ENCODE peak calls at places on chromosome 4, in six cellular contexts. One of them, this sample, is unnamed.
A peak's percentile ranks its signal among the peaks of the same experiment; 100 is the strongest.

GRCh38 chr4:19177616-19178015 is 1074.1 kb upstream of the SLIT2 start:
- DNase-seq in IMR-90: peak; percentile 7
- DNase-seq in upper lobe of left lung: no peak
- DNase-seq in A549: no peak
- DNase-seq in tibial nerve: no peak
- DNase-seq in transverse colon: no peak
- DNase-seq in this sample: no peak

GRCh38 chr4:156725257-156725656 is 246.3 kb downstream of the PDGFC start:
- DNase-seq in IMR-90: no peak
- DNase-seq in upper lobe of left lung: peak; percentile 32
- DNase-seq in A549: no peak
- DNase-seq in tibial nerve: no peak
- DNase-seq in transverse colon: no peak
- DNase-seq in this sample: no peak

GRCh38 chr4:180664766-180665368 is 1578.3 kb upstream of the TENM3 start:
- DNase-seq in IMR-90: peak; percentile 90
- DNase-seq in upper lobe of left lung: no peak
- DNase-seq in A549: peak; percentile 81
- DNase-seq in tibial nerve: peak; percentile 94
- DNase-seq in transverse colon: peak; percentile 56
- DNase-seq in this sample: peak; percentile 0

GRCh38 chr4:129358571-129358970 is 262.6 kb downstream of the C4orf33 start:
- DNase-seq in IMR-90: peak; percentile 40
- DNase-seq in upper lobe of left lung: no peak
- DNase-seq in A549: no peak
- DNase-seq in tibial nerve: no peak
- DNase-seq in transverse colon: no peak
- DNase-seq in this sample: no peak

GRCh38 chr4:124212835-124213640 is 499.5 kb downstream of the ANKRD50 start:
- DNase-seq in IMR-90: peak; percentile 34
- DNase-seq in upper lobe of left lung: no peak
- DNase-seq in A549: no peak
- DNase-seq in tibial nerve: peak; percentile 32
- DNase-seq in transverse colon: no peak
- DNase-seq in this sample: no peak

GRCh38 chr4:39346856-39347519 is 19.2 kb downstream of the RFC1 start:
- DNase-seq in IMR-90: no peak
- DNase-seq in upper lobe of left lung: no peak
- DNase-seq in A549: no peak
- DNase-seq in tibial nerve: no peak
- DNase-seq in transverse colon: no peak
- DNase-seq in this sample: no peak

GRCh38 chr4:124970011-124970410 is 257.5 kb upstream of the ANKRD50 start:
- DNase-seq in IMR-90: peak; percentile 78
- DNase-seq in upper lobe of left lung: no peak
- DNase-seq in A549: no peak
- DNase-seq in tibial nerve: no peak
- DNase-seq in transverse colon: no peak
- DNase-seq in this sample: no peak

GRCh38 chr4:81378398-81378797 is 93.3 kb downstream of the RASGEF1B start:
- DNase-seq in IMR-90: no peak
- DNase-seq in upper lobe of left lung: no peak
- DNase-seq in A549: no peak
- DNase-seq in tibial nerve: no peak
- DNase-seq in transverse colon: no peak
- DNase-seq in this sample: no peak

GRCh38 chr4:64340243-64341110 is 68.8 kb downstream of the TECRL start:
- DNase-seq in IMR-90: no peak
- DNase-seq in upper lobe of left lung: no peak
- DNase-seq in A549: no peak
- DNase-seq in tibial nerve: no peak
- DNase-seq in transverse colon: no peak
- DNase-seq in this sample: no peak

GRCh38 chr4:184833046-184833838 is 7.5 kb upstream of the ACSL1 start:
- DNase-seq in IMR-90: no peak
- DNase-seq in upper lobe of left lung: no peak
- DNase-seq in A549: no peak
- DNase-seq in tibial nerve: no peak
- DNase-seq in transverse colon: no peak
- DNase-seq in this sample: no peak

GRCh38 chr4:7863911-7864681 is 75.6 kb downstream of the AFAP1 start:
- DNase-seq in IMR-90: peak; percentile 42
- DNase-seq in upper lobe of left lung: no peak
- DNase-seq in A549: peak; percentile 44
- DNase-seq in tibial nerve: no peak
- DNase-seq in transverse colon: no peak
- DNase-seq in this sample: no peak

GRCh38 chr4:1193206-1194027 is 21.0 kb upstream of the SPON2 start:
- DNase-seq in IMR-90: no peak
- DNase-seq in upper lobe of left lung: peak; percentile 45
- DNase-seq in A549: no peak
- DNase-seq in tibial nerve: no peak
- DNase-seq in transverse colon: no peak
- DNase-seq in this sample: no peak

GRCh38 chr4:169009281-169010124 is 552 bp downstream of the CBR4 start:
- DNase-seq in IMR-90: peak; percentile 53
- DNase-seq in upper lobe of left lung: peak; percentile 87
- DNase-seq in A549: peak; percentile 66
- DNase-seq in tibial nerve: peak; percentile 56
- DNase-seq in transverse colon: peak; percentile 70
- DNase-seq in this sample: no peak

GRCh38 chr4:37693450-37694190 is 7.4 kb upstream of the RELL1 start:
- DNase-seq in IMR-90: peak; percentile 97
- DNase-seq in upper lobe of left lung: no peak
- DNase-seq in A549: peak; percentile 37
- DNase-seq in tibial nerve: no peak
- DNase-seq in transverse colon: no peak
- DNase-seq in this sample: peak; percentile 35

GRCh38 chr4:89708903-89709361 is 128.0 kb downstream of the SNCA start:
- DNase-seq in IMR-90: peak; percentile 54
- DNase-seq in upper lobe of left lung: no peak
- DNase-seq in A549: no peak
- DNase-seq in tibial nerve: no peak
- DNase-seq in transverse colon: no peak
- DNase-seq in this sample: no peak

GRCh38 chr4:125105561-125105960 is 209.2 kb upstream of the FAT4 start:
- DNase-seq in IMR-90: peak; percentile 32
- DNase-seq in upper lobe of left lung: no peak
- DNase-seq in A549: no peak
- DNase-seq in tibial nerve: no peak
- DNase-seq in transverse colon: no peak
- DNase-seq in this sample: no peak

GRCh38 chr4:24121395-24122175 is 231.7 kb upstream of the PPARGC1A start:
- DNase-seq in IMR-90: peak; percentile 56
- DNase-seq in upper lobe of left lung: no peak
- DNase-seq in A549: no peak
- DNase-seq in tibial nerve: no peak
- DNase-seq in transverse colon: no peak
- DNase-seq in this sample: no peak

GRCh38 chr4:129988957-129989356 is 893.0 kb downstream of the C4orf33 start:
- DNase-seq in IMR-90: no peak
- DNase-seq in upper lobe of left lung: no peak
- DNase-seq in A549: no peak
- DNase-seq in tibial nerve: no peak
- DNase-seq in transverse colon: no peak
- DNase-seq in this sample: no peak

GRCh38 chr4:76373919-76374552 is 46.9 kb downstream of the CCDC158 start:
- DNase-seq in IMR-90: no peak
- DNase-seq in upper lobe of left lung: no peak
- DNase-seq in A549: peak; percentile 3
- DNase-seq in tibial nerve: no peak
- DNase-seq in transverse colon: no peak
- DNase-seq in this sample: no peak

GRCh38 chr4:11408569-11408968 is 20.1 kb downstream of the HS3ST1 start:
- DNase-seq in IMR-90: no peak
- DNase-seq in upper lobe of left lung: peak; percentile 2
- DNase-seq in A549: no peak
- DNase-seq in tibial nerve: no peak
- DNase-seq in transverse colon: no peak
- DNase-seq in this sample: no peak

GRCh38 chr4:2503809-2504208 is 32.6 kb upstream of the FAM193A start:
- DNase-seq in IMR-90: no peak
- DNase-seq in upper lobe of left lung: no peak
- DNase-seq in A549: no peak
- DNase-seq in tibial nerve: no peak
- DNase-seq in transverse colon: no peak
- DNase-seq in this sample: no peak

GRCh38 chr4:2510351-2511259 is 25.8 kb upstream of the FAM193A start:
- DNase-seq in IMR-90: no peak
- DNase-seq in upper lobe of left lung: no peak
- DNase-seq in A549: no peak
- DNase-seq in tibial nerve: no peak
- DNase-seq in transverse colon: no peak
- DNase-seq in this sample: no peak

GRCh38 chr4:2507855-2508254 is 28.6 kb upstream of the FAM193A start:
- DNase-seq in IMR-90: no peak
- DNase-seq in upper lobe of left lung: no peak
- DNase-seq in A549: no peak
- DNase-seq in tibial nerve: no peak
- DNase-seq in transverse colon: no peak
- DNase-seq in this sample: no peak

GRCh38 chr4:2511645-2512131 is 24.8 kb upstream of the FAM193A start:
- DNase-seq in IMR-90: no peak
- DNase-seq in upper lobe of left lung: no peak
- DNase-seq in A549: no peak
- DNase-seq in tibial nerve: no peak
- DNase-seq in transverse colon: no peak
- DNase-seq in this sample: no peak

DNA sequence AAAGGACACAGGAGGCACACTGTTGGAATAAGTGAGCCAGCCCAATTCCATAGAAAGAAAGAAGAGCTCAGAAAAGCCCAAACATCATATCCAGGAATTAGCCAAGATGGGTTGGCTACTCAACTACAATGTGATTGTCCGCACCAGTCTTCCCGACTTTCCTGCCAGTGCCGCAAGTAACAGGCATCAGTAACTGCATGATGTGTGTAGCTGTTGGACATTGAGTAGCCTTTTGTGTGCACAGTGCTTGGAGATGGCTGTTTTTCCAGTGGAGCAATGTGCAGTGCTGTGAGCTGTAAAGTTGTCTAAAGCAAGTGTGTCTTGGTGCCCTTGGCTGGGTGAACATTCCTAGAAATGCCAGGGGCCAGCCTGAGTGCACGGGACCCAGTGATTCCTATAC is 29.2 kb upstream of the FAM193A start:
- DNase-seq in IMR-90: no peak
- DNase-seq in upper lobe of left lung: no peak
- DNase-seq in A549: no peak
- DNase-seq in tibial nerve: no peak
- DNase-seq in transverse colon: no peak
- DNase-seq in this sample: no peak
- TF ChIP-seq POLR2A in IMR-90: no peak
- TF ChIP-seq POLR2A in upper lobe of left lung: no peak
- TF ChIP-seq POLR2A in A549: no peak
- TF ChIP-seq POLR2A in tibial nerve: no peak
- TF ChIP-seq POLR2A in transverse colon: no peak
- TF ChIP-seq POLR2A in this sample: no peak

DNA sequence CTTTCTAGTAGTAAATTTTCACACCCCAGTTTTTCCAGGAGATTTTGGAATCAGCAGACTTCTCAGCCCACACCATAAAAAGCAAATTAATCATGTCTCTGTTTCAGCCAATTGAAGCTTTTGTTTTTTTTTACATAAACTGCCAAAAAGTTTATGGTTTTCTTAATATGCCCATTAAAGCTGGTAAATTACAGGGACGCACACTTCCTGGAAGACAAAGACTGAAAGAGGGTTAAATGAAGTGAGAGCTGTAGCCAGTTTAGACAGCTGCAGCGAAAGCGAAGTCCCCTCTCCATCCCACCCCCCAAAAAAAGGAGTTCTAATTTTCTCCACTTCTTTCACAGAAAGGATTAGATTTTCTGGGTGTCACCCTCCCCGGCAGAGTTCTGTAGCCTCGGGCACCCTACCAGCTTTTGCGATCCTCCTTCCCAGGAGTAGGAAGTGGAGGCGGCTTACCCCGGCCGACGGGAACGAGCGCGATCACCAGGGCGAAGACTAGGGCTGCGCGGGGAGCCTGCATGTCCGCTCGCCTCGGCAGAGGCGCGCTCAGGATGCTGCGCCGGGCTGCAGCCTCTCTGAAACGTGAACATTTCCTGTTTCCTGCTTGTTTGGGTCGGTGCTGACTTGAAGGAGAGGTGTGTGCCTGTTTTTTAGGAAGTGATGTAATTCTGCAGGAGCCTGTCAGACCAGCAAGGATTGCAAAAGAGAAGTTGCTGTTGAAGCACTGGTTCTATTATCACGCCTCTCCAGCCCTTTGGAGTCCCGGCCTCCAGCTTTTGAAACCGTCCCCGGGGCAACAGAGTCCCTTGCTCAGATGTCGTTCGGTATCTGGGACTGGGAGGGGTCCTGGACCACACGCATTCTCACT is at the start of gene TMEM154:
- DNase-seq in IMR-90: peak; percentile 53
- DNase-seq in upper lobe of left lung: peak; percentile 90
- DNase-seq in A549: peak; percentile 1
- DNase-seq in tibial nerve: peak; percentile 33
- DNase-seq in transverse colon: peak; percentile 74
- DNase-seq in this sample: peak; percentile 46
- TF ChIP-seq POLR2A in IMR-90: no peak
- TF ChIP-seq POLR2A in upper lobe of left lung: peak; percentile 48
- TF ChIP-seq POLR2A in A549: no peak
- TF ChIP-seq POLR2A in tibial nerve: no peak
- TF ChIP-seq POLR2A in transverse colon: peak; percentile 74
- TF ChIP-seq POLR2A in this sample: peak; percentile 85

GRCh38 chr4:84966382-84967291 is at the start of gene WDFY3:
- DNase-seq in IMR-90: peak; percentile 89
- DNase-seq in upper lobe of left lung: peak; percentile 91
- DNase-seq in A549: peak; percentile 83
- DNase-seq in tibial nerve: peak; percentile 79
- DNase-seq in transverse colon: peak; percentile 81
- DNase-seq in this sample: peak; percentile 68
- TF ChIP-seq POLR2A in IMR-90: peak; percentile 53
- TF ChIP-seq POLR2A in upper lobe of left lung: peak; percentile 39
- TF ChIP-seq POLR2A in A549: peak; percentile 71
- TF ChIP-seq POLR2A in tibial nerve: peak; percentile 72
- TF ChIP-seq POLR2A in transverse colon: peak; percentile 69
- TF ChIP-seq POLR2A in this sample: peak; percentile 76

DNA sequence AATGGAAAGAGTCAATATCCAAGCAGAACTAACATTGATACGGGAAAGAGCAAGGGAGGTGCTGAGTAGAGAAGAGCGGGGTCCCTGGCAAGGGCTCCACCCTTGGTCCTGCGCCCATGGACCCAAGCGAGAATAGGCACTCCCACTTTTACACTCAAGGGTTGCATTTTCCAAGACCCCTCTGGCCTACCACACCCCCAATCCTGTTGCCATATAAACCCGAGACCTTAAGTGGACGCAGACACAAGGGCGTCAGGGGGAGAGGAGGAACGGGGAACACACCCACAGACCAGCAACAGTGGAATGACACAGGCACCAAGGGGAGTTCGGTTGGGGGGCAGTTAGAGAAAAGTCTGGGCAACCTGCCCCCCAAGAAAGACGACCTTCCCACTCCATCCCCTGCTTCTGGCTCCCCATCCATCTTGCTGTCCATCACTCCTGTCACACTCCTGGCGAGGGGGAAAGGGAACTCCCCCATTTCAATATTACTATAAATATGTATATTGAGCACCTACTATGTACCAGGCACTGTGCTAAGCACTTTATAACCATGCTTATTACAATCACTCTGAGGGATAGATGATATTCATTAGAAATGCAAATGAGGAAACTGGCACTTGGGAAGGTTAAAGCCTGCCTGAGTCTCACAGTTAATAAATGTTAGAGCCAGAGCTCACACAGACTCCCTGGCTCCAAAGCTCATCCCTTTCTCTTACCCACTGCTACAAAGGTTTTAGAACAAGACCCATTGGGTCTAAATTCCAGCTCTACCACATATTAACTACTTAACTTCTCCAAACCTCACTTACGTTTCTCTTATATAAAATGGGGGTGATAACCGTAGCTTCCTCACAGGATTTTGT is 51.7 kb downstream of the SCD5 start:
- DNase-seq in IMR-90: no peak
- DNase-seq in upper lobe of left lung: no peak
- DNase-seq in A549: no peak
- DNase-seq in tibial nerve: no peak
- DNase-seq in transverse colon: no peak
- DNase-seq in this sample: no peak
- TF ChIP-seq POLR2A in IMR-90: no peak
- TF ChIP-seq POLR2A in upper lobe of left lung: no peak
- TF ChIP-seq POLR2A in A549: no peak
- TF ChIP-seq POLR2A in tibial nerve: no peak
- TF ChIP-seq POLR2A in transverse colon: no peak
- TF ChIP-seq POLR2A in this sample: no peak

This sample was measured in H54.